ENCODE peak calls at places on chromosome 19, in nine cellular contexts. One of them, this sample, is unnamed.

GRCh38 chr19:17519967-17520366 is 8.5 kb downstream of the PGLS start:
- DNase-seq in bronchial epithelial cell: no peak
- DNase-seq in IMR-90: no peak
- DNase-seq in adrenal gland: no peak
- DNase-seq in BJ: no peak
- DNase-seq in choroid plexus epithelial cell: no peak
- DNase-seq in ovary: no peak
- DNase-seq in WERI-Rb-1: no peak
- DNase-seq in hepatocyte: no peak
- DNase-seq in this sample: peak; percentile 34

GRCh38 chr19:41307090-41307875 is 2.7 kb upstream of the CCDC97 start:
- DNase-seq in bronchial epithelial cell: no peak
- DNase-seq in IMR-90: no peak
- DNase-seq in adrenal gland: no peak
- DNase-seq in BJ: no peak
- DNase-seq in ovary: peak; percentile 4
- DNase-seq in hepatocyte: no peak
- DNase-seq in choroid plexus epithelial cell: no peak
- DNase-seq in WERI-Rb-1: no peak
- DNase-seq in this sample: no peak

GRCh38 chr19:33302974-33303790 is 848 bp upstream of the CEBPA start:
- DNase-seq in choroid plexus epithelial cell: peak; percentile 65
- DNase-seq in IMR-90: peak; percentile 41
- DNase-seq in adrenal gland: no peak
- DNase-seq in BJ: no peak
- DNase-seq in ovary: peak; percentile 60
- DNase-seq in WERI-Rb-1: peak; percentile 54
- DNase-seq in hepatocyte: peak; percentile 84
- DNase-seq in bronchial epithelial cell: no peak
- DNase-seq in this sample: peak; percentile 34

GRCh38 chr19:41298327-41298964 is 11.5 kb upstream of the CCDC97 start:
- DNase-seq in WERI-Rb-1: no peak
- DNase-seq in choroid plexus epithelial cell: peak; percentile 91
- DNase-seq in ovary: no peak
- DNase-seq in bronchial epithelial cell: no peak
- DNase-seq in BJ: peak; percentile 69
- DNase-seq in hepatocyte: peak; percentile 76
- DNase-seq in adrenal gland: peak; percentile 53
- DNase-seq in IMR-90: peak; percentile 82
- DNase-seq in this sample: peak; percentile 92

GRCh38 chr19:29576043-29576442 is 30.0 kb upstream of the POP4 start:
- DNase-seq in BJ: no peak
- DNase-seq in hepatocyte: no peak
- DNase-seq in ovary: no peak
- DNase-seq in WERI-Rb-1: no peak
- DNase-seq in IMR-90: peak; percentile 10
- DNase-seq in adrenal gland: no peak
- DNase-seq in bronchial epithelial cell: no peak
- DNase-seq in choroid plexus epithelial cell: no peak
- DNase-seq in this sample: no peak

GRCh38 chr19:27792576-27793127 is 1420.3 kb downstream of the UQCRFS1 start:
- DNase-seq in WERI-Rb-1: no peak
- DNase-seq in hepatocyte: no peak
- DNase-seq in BJ: no peak
- DNase-seq in ovary: no peak
- DNase-seq in IMR-90: no peak
- DNase-seq in choroid plexus epithelial cell: peak; percentile 2
- DNase-seq in bronchial epithelial cell: no peak
- DNase-seq in adrenal gland: no peak
- DNase-seq in this sample: no peak

GRCh38 chr19:16036941-16037340 is 39.4 kb upstream of the TPM4 start:
- DNase-seq in BJ: no peak
- DNase-seq in adrenal gland: no peak
- DNase-seq in IMR-90: no peak
- DNase-seq in bronchial epithelial cell: no peak
- DNase-seq in choroid plexus epithelial cell: no peak
- DNase-seq in hepatocyte: no peak
- DNase-seq in WERI-Rb-1: no peak
- DNase-seq in ovary: no peak
- DNase-seq in this sample: no peak

GRCh38 chr19:31448221-31448657 is 99.0 kb upstream of the TSHZ3 start:
- DNase-seq in BJ: peak; percentile 46
- DNase-seq in bronchial epithelial cell: peak; percentile 40
- DNase-seq in IMR-90: peak; percentile 89
- DNase-seq in ovary: peak; percentile 62
- DNase-seq in adrenal gland: no peak
- DNase-seq in choroid plexus epithelial cell: peak; percentile 83
- DNase-seq in WERI-Rb-1: no peak
- DNase-seq in hepatocyte: peak; percentile 60
- DNase-seq in this sample: peak; percentile 25

GRCh38 chr19:29233591-29233990 is 20.6 kb upstream of the UQCRFS1 start:
- DNase-seq in choroid plexus epithelial cell: no peak
- DNase-seq in bronchial epithelial cell: no peak
- DNase-seq in adrenal gland: no peak
- DNase-seq in BJ: no peak
- DNase-seq in ovary: no peak
- DNase-seq in IMR-90: no peak
- DNase-seq in hepatocyte: no peak
- DNase-seq in WERI-Rb-1: no peak
- DNase-seq in this sample: no peak

GRCh38 chr19:39969266-39969665 is 1.7 kb upstream of the PSMC4 start:
- DNase-seq in IMR-90: peak; percentile 35
- DNase-seq in ovary: no peak
- DNase-seq in BJ: no peak
- DNase-seq in hepatocyte: no peak
- DNase-seq in bronchial epithelial cell: peak; percentile 68
- DNase-seq in adrenal gland: no peak
- DNase-seq in WERI-Rb-1: no peak
- DNase-seq in choroid plexus epithelial cell: peak; percentile 76
- DNase-seq in this sample: peak; percentile 31

GRCh38 chr19:57872450-57872849 is 16.4 kb downstream of the ZNF814 start:
- DNase-seq in IMR-90: no peak
- DNase-seq in choroid plexus epithelial cell: no peak
- DNase-seq in adrenal gland: no peak
- DNase-seq in BJ: no peak
- DNase-seq in WERI-Rb-1: no peak
- DNase-seq in ovary: no peak
- DNase-seq in bronchial epithelial cell: no peak
- DNase-seq in hepatocyte: no peak
- DNase-seq in this sample: no peak

GRCh38 chr19:16945762-16946465 is 57.1 kb downstream of the F2RL3 start:
- DNase-seq in IMR-90: no peak
- DNase-seq in adrenal gland: no peak
- DNase-seq in WERI-Rb-1: no peak
- DNase-seq in bronchial epithelial cell: no peak
- DNase-seq in hepatocyte: no peak
- DNase-seq in ovary: no peak
- DNase-seq in choroid plexus epithelial cell: no peak
- DNase-seq in BJ: no peak
- DNase-seq in this sample: no peak

GRCh38 chr19:6412111-6412999 is 12.3 kb downstream of the KHSRP start:
- DNase-seq in hepatocyte: peak; percentile 57
- DNase-seq in BJ: no peak
- DNase-seq in choroid plexus epithelial cell: peak; percentile 31
- DNase-seq in WERI-Rb-1: peak; percentile 69
- DNase-seq in ovary: peak; percentile 60
- DNase-seq in bronchial epithelial cell: peak; percentile 23
- DNase-seq in IMR-90: no peak
- DNase-seq in adrenal gland: no peak
- DNase-seq in this sample: no peak

GRCh38 chr19:16736709-16737108 is 17.1 kb downstream of the NWD1 start:
- DNase-seq in bronchial epithelial cell: no peak
- DNase-seq in BJ: no peak
- DNase-seq in hepatocyte: no peak
- DNase-seq in IMR-90: no peak
- DNase-seq in ovary: no peak
- DNase-seq in choroid plexus epithelial cell: peak; percentile 8
- DNase-seq in WERI-Rb-1: no peak
- DNase-seq in adrenal gland: no peak
- DNase-seq in this sample: no peak

GRCh38 chr19:42066075-42066754 is 3.8 kb downstream of the GRIK5 start:
- DNase-seq in BJ: no peak
- DNase-seq in WERI-Rb-1: peak; percentile 62
- DNase-seq in IMR-90: peak; percentile 19
- DNase-seq in choroid plexus epithelial cell: peak; percentile 37
- DNase-seq in bronchial epithelial cell: peak; percentile 21
- DNase-seq in hepatocyte: no peak
- DNase-seq in ovary: no peak
- DNase-seq in adrenal gland: no peak
- DNase-seq in this sample: no peak

GRCh38 chr19:8224394-8225145 is 15.4 kb downstream of the CERS4 start:
- DNase-seq in ovary: no peak
- DNase-seq in adrenal gland: no peak
- DNase-seq in hepatocyte: no peak
- DNase-seq in WERI-Rb-1: no peak
- DNase-seq in bronchial epithelial cell: peak; percentile 35
- DNase-seq in choroid plexus epithelial cell: no peak
- DNase-seq in IMR-90: no peak
- DNase-seq in BJ: no peak
- DNase-seq in this sample: no peak

DNA sequence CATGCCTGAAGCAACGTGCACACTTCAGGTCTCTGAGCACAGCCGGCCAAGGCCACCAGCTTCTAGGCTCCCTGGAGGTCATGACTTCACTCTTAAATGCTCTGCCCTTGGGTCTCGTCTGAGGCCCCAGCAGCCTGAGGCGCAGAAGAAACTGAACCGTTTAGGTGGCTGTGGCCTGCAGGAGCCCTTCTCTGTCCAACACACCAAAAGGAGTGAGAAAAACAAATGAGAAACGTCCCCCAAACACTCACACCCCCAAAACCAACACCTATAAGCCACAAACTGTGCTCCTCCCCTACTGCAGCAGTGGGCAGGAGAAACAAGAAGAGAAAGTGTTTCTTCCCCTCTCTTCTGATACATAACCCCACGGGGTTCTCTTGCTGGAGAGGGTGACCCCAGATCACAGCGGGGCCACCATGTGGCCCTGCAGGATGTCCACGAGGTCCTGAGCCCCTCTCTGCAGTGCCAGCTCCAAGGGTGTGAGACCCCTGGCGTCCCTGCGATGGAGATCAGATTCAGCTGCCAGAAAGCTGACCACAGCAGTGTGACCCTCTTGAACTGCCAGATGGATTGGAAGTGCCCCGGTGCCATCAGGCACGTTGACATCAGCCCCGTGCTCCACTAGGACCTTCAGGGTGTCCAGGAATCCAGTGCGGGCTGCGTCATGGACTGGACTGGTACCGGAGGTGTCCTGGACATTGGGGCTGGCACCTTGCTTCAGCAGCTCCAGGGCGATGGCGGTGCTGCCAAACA is 1.0 kb upstream of the KRI1 start:
- DNase-seq in WERI-Rb-1: no peak
- DNase-seq in BJ: no peak
- DNase-seq in ovary: peak; percentile 58
- DNase-seq in hepatocyte: no peak
- DNase-seq in IMR-90: no peak
- DNase-seq in bronchial epithelial cell: no peak
- DNase-seq in adrenal gland: no peak
- DNase-seq in choroid plexus epithelial cell: no peak
- DNase-seq in this sample: no peak
- H3K4me3 ChIP-seq in WERI-Rb-1: no peak overlapping the region
- H3K4me3 ChIP-seq in BJ: peak overlapping the region; percentile 99
- H3K4me3 ChIP-seq in ovary: no peak overlapping the region
- H3K4me3 ChIP-seq in hepatocyte: no peak overlapping the region
- H3K4me3 ChIP-seq in IMR-90: no peak overlapping the region
- H3K4me3 ChIP-seq in bronchial epithelial cell: no peak overlapping the region
- H3K4me3 ChIP-seq in adrenal gland: no peak overlapping the region
- H3K4me3 ChIP-seq in choroid plexus epithelial cell: no peak overlapping the region
- H3K4me3 ChIP-seq in this sample: peak overlapping the region; percentile 94

GRCh38 chr19:48390188-48391099 is 907 bp downstream of the KDELR1 start:
- DNase-seq in hepatocyte: peak; percentile 88
- DNase-seq in ovary: peak; percentile 64
- DNase-seq in bronchial epithelial cell: no peak
- DNase-seq in IMR-90: peak; percentile 49
- DNase-seq in adrenal gland: peak; percentile 67
- DNase-seq in WERI-Rb-1: peak; percentile 64
- DNase-seq in BJ: no peak
- DNase-seq in choroid plexus epithelial cell: peak; percentile 72
- DNase-seq in this sample: peak; percentile 58
- TF ChIP-seq CTCF in hepatocyte: peak; percentile 59
- TF ChIP-seq CTCF in ovary: peak; percentile 65
- TF ChIP-seq CTCF in bronchial epithelial cell: peak; percentile 87
- TF ChIP-seq CTCF in IMR-90: peak; percentile 67
- TF ChIP-seq CTCF in adrenal gland: peak; percentile 82
- TF ChIP-seq CTCF in WERI-Rb-1: peak; percentile 59
- TF ChIP-seq CTCF in BJ: peak; percentile 79
- TF ChIP-seq CTCF in choroid plexus epithelial cell: peak; percentile 82
- TF ChIP-seq CTCF in this sample: peak; percentile 74

GRCh38 chr19:34847393-34847792 is 74.4 kb upstream of the ZNF599 start:
- DNase-seq in bronchial epithelial cell: no peak
- DNase-seq in ovary: no peak
- DNase-seq in IMR-90: no peak
- DNase-seq in choroid plexus epithelial cell: no peak
- DNase-seq in WERI-Rb-1: no peak
- DNase-seq in hepatocyte: no peak
- DNase-seq in BJ: no peak
- DNase-seq in adrenal gland: no peak
- DNase-seq in this sample: no peak
- H3K4me3 ChIP-seq in bronchial epithelial cell: no peak overlapping the region
- H3K4me3 ChIP-seq in ovary: no peak overlapping the region
- H3K4me3 ChIP-seq in IMR-90: no peak overlapping the region
- H3K4me3 ChIP-seq in choroid plexus epithelial cell: no peak overlapping the region
- H3K4me3 ChIP-seq in WERI-Rb-1: no peak overlapping the region
- H3K4me3 ChIP-seq in hepatocyte: no peak overlapping the region
- H3K4me3 ChIP-seq in BJ: no peak overlapping the region
- H3K4me3 ChIP-seq in adrenal gland: no peak overlapping the region
- H3K4me3 ChIP-seq in this sample: no peak overlapping the region

GRCh38 chr19:1177322-1178114 is 3.5 kb upstream of the SBNO2 start:
- DNase-seq in hepatocyte: peak; percentile 10
- DNase-seq in IMR-90: peak; percentile 97
- DNase-seq in ovary: peak; percentile 25
- DNase-seq in WERI-Rb-1: no peak
- DNase-seq in BJ: peak; percentile 86
- DNase-seq in choroid plexus epithelial cell: peak; percentile 93
- DNase-seq in adrenal gland: no peak
- DNase-seq in bronchial epithelial cell: peak; percentile 96
- DNase-seq in this sample: peak; percentile 93
- TF ChIP-seq CTCF in hepatocyte: no peak
- TF ChIP-seq CTCF in IMR-90: peak; percentile 28
- TF ChIP-seq CTCF in ovary: no peak
- TF ChIP-seq CTCF in WERI-Rb-1: no peak
- TF ChIP-seq CTCF in BJ: peak; percentile 35
- TF ChIP-seq CTCF in choroid plexus epithelial cell: peak; percentile 63
- TF ChIP-seq CTCF in adrenal gland: no peak
- TF ChIP-seq CTCF in bronchial epithelial cell: peak; percentile 44
- TF ChIP-seq CTCF in this sample: peak; percentile 35

DNA sequence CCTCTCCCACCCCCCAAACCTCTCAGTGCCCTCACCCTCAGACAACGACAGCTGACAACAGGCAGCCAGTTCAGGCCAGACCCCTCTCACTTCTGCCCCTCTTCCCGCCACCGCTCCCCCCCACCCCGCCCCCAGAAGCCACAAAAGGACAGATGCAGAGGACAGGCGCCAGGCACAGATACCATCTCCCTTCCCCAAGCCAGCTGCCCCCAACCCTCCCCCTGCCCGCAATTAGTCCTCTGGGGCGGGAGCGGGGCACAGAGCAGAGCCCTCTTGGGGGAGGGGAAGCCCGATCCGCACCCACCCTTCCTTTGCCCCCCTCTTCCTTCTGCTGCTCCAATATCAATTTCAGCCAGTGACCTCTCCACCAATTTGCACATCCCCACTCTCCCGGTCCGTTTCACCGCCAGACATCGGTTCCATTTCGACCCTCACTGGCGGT is 585 bp upstream of the SHD start:
- DNase-seq in BJ: no peak
- DNase-seq in IMR-90: no peak
- DNase-seq in bronchial epithelial cell: no peak
- DNase-seq in hepatocyte: no peak
- DNase-seq in adrenal gland: no peak
- DNase-seq in WERI-Rb-1: peak; percentile 45
- DNase-seq in ovary: no peak
- DNase-seq in choroid plexus epithelial cell: no peak
- DNase-seq in this sample: no peak
- H3K4me3 ChIP-seq in BJ: no peak overlapping the region
- H3K4me3 ChIP-seq in IMR-90: no peak overlapping the region
- H3K4me3 ChIP-seq in bronchial epithelial cell: no peak overlapping the region
- H3K4me3 ChIP-seq in hepatocyte: no peak overlapping the region
- H3K4me3 ChIP-seq in adrenal gland: no peak overlapping the region
- H3K4me3 ChIP-seq in WERI-Rb-1: peak overlapping the region; percentile 62
- H3K4me3 ChIP-seq in ovary: no peak overlapping the region
- H3K4me3 ChIP-seq in choroid plexus epithelial cell: no peak overlapping the region
- H3K4me3 ChIP-seq in this sample: no peak overlapping the region